ENCODE peak calls at places on chromosomes 2 and 18, in eight cellular contexts. One of them, this sample, is unnamed.

GRCh38 chr18:75422341-75422910 is 5.1 kb downstream of the SMIM21 start:
- DNase-seq in RWPE2: no peak
- DNase-seq in effector CD4-positive, alpha-beta T cell: no peak
- DNase-seq in HL-60: no peak
- DNase-seq in activated CD4-positive, CD25-positive, alpha-beta regulatory T cell treated with anti-CD3 and anti-CD28 coated beads, Interleukin-2, amount 50 U/mL, for 72 hours: no peak
- DNase-seq in GM12865: no peak
- DNase-seq in substantia nigra: no peak
- DNase-seq in DMS153: no peak
- DNase-seq in this sample: no peak

GRCh38 chr2:3023531-3023930 is 354.1 kb downstream of the EIPR1 start:
- DNase-seq in RWPE2: no peak
- DNase-seq in effector CD4-positive, alpha-beta T cell: no peak
- DNase-seq in HL-60: no peak
- DNase-seq in activated CD4-positive, CD25-positive, alpha-beta regulatory T cell treated with anti-CD3 and anti-CD28 coated beads, Interleukin-2, amount 50 U/mL, for 72 hours: no peak
- DNase-seq in GM12865: no peak
- DNase-seq in substantia nigra: no peak
- DNase-seq in DMS153: no peak
- DNase-seq in this sample: no peak

GRCh38 chr2:222054813-222055212 is 244.0 kb downstream of the PAX3 start:
- DNase-seq in RWPE2: no peak
- DNase-seq in effector CD4-positive, alpha-beta T cell: no peak
- DNase-seq in HL-60: no peak
- DNase-seq in activated CD4-positive, CD25-positive, alpha-beta regulatory T cell treated with anti-CD3 and anti-CD28 coated beads, Interleukin-2, amount 50 U/mL, for 72 hours: no peak
- DNase-seq in GM12865: no peak
- DNase-seq in substantia nigra: no peak
- DNase-seq in DMS153: no peak
- DNase-seq in this sample: no peak

GRCh38 chr2:241812730-241813079 is 3.7 kb downstream of the NEU4 start:
- DNase-seq in RWPE2: no peak
- DNase-seq in effector CD4-positive, alpha-beta T cell: no peak
- DNase-seq in HL-60: no peak
- DNase-seq in activated CD4-positive, CD25-positive, alpha-beta regulatory T cell treated with anti-CD3 and anti-CD28 coated beads, Interleukin-2, amount 50 U/mL, for 72 hours: peak; percentile 28
- DNase-seq in GM12865: no peak
- DNase-seq in substantia nigra: peak; percentile 75
- DNase-seq in DMS153: no peak
- DNase-seq in this sample: peak; percentile 52

GRCh38 chr2:188333751-188334524 is 42.3 kb downstream of the GULP1 start:
- DNase-seq in RWPE2: no peak
- DNase-seq in effector CD4-positive, alpha-beta T cell: no peak
- DNase-seq in HL-60: no peak
- DNase-seq in activated CD4-positive, CD25-positive, alpha-beta regulatory T cell treated with anti-CD3 and anti-CD28 coated beads, Interleukin-2, amount 50 U/mL, for 72 hours: no peak
- DNase-seq in GM12865: no peak
- DNase-seq in substantia nigra: peak; percentile 39
- DNase-seq in DMS153: no peak
- DNase-seq in this sample: no peak

GRCh38 chr2:95010126-95010525 is 15.4 kb upstream of the MAL start:
- DNase-seq in RWPE2: no peak
- DNase-seq in effector CD4-positive, alpha-beta T cell: no peak
- DNase-seq in HL-60: no peak
- DNase-seq in activated CD4-positive, CD25-positive, alpha-beta regulatory T cell treated with anti-CD3 and anti-CD28 coated beads, Interleukin-2, amount 50 U/mL, for 72 hours: no peak
- DNase-seq in GM12865: no peak
- DNase-seq in substantia nigra: no peak
- DNase-seq in DMS153: no peak
- DNase-seq in this sample: no peak

GRCh38 chr2:207763308-207763707 is 6.4 kb downstream of the FZD5 start:
- DNase-seq in RWPE2: no peak
- DNase-seq in effector CD4-positive, alpha-beta T cell: no peak
- DNase-seq in HL-60: no peak
- DNase-seq in activated CD4-positive, CD25-positive, alpha-beta regulatory T cell treated with anti-CD3 and anti-CD28 coated beads, Interleukin-2, amount 50 U/mL, for 72 hours: no peak
- DNase-seq in GM12865: no peak
- DNase-seq in substantia nigra: no peak
- DNase-seq in DMS153: no peak
- DNase-seq in this sample: no peak

GRCh38 chr2:223976635-223977226 is 19.5 kb downstream of the MRPL44 start:
- DNase-seq in RWPE2: no peak
- DNase-seq in effector CD4-positive, alpha-beta T cell: no peak
- DNase-seq in HL-60: no peak
- DNase-seq in activated CD4-positive, CD25-positive, alpha-beta regulatory T cell treated with anti-CD3 and anti-CD28 coated beads, Interleukin-2, amount 50 U/mL, for 72 hours: no peak
- DNase-seq in GM12865: no peak
- DNase-seq in substantia nigra: no peak
- DNase-seq in DMS153: no peak
- DNase-seq in this sample: no peak

GRCh38 chr2:230137902-230138539 is 69.3 kb upstream of the SLC16A14 start:
- DNase-seq in RWPE2: no peak
- DNase-seq in effector CD4-positive, alpha-beta T cell: no peak
- DNase-seq in HL-60: no peak
- DNase-seq in activated CD4-positive, CD25-positive, alpha-beta regulatory T cell treated with anti-CD3 and anti-CD28 coated beads, Interleukin-2, amount 50 U/mL, for 72 hours: no peak
- DNase-seq in GM12865: no peak
- DNase-seq in substantia nigra: no peak
- DNase-seq in DMS153: no peak
- DNase-seq in this sample: no peak

GRCh38 chr18:44805176-44805575 is 124.5 kb downstream of the SETBP1 start:
- DNase-seq in RWPE2: no peak
- DNase-seq in effector CD4-positive, alpha-beta T cell: no peak
- DNase-seq in HL-60: no peak
- DNase-seq in activated CD4-positive, CD25-positive, alpha-beta regulatory T cell treated with anti-CD3 and anti-CD28 coated beads, Interleukin-2, amount 50 U/mL, for 72 hours: no peak
- DNase-seq in GM12865: no peak
- DNase-seq in substantia nigra: no peak
- DNase-seq in DMS153: no peak
- DNase-seq in this sample: no peak

GRCh38 chr2:162197095-162197825 is 45.2 kb upstream of the GCG start:
- DNase-seq in RWPE2: no peak
- DNase-seq in effector CD4-positive, alpha-beta T cell: no peak
- DNase-seq in HL-60: no peak
- DNase-seq in activated CD4-positive, CD25-positive, alpha-beta regulatory T cell treated with anti-CD3 and anti-CD28 coated beads, Interleukin-2, amount 50 U/mL, for 72 hours: no peak
- DNase-seq in GM12865: no peak
- DNase-seq in substantia nigra: no peak
- DNase-seq in DMS153: no peak
- DNase-seq in this sample: no peak

GRCh38 chr2:207163053-207163814 is 2.5 kb downstream of the KLF7 start:
- DNase-seq in RWPE2: no peak
- DNase-seq in effector CD4-positive, alpha-beta T cell: no peak
- DNase-seq in HL-60: no peak
- DNase-seq in activated CD4-positive, CD25-positive, alpha-beta regulatory T cell treated with anti-CD3 and anti-CD28 coated beads, Interleukin-2, amount 50 U/mL, for 72 hours: no peak
- DNase-seq in GM12865: no peak
- DNase-seq in substantia nigra: peak; percentile 32
- DNase-seq in DMS153: no peak
- DNase-seq in this sample: no peak

GRCh38 chr2:200703132-200703925 is 108.4 kb upstream of the BZW1 start:
- DNase-seq in RWPE2: no peak
- DNase-seq in effector CD4-positive, alpha-beta T cell: no peak
- DNase-seq in HL-60: peak; percentile 69
- DNase-seq in activated CD4-positive, CD25-positive, alpha-beta regulatory T cell treated with anti-CD3 and anti-CD28 coated beads, Interleukin-2, amount 50 U/mL, for 72 hours: no peak
- DNase-seq in GM12865: peak; percentile 64
- DNase-seq in substantia nigra: peak; percentile 29
- DNase-seq in DMS153: peak; percentile 17
- DNase-seq in this sample: no peak

GRCh38 chr2:47083886-47084682 is 71.0 kb downstream of the STPG4 start:
- DNase-seq in RWPE2: no peak
- DNase-seq in effector CD4-positive, alpha-beta T cell: no peak
- DNase-seq in HL-60: peak; percentile 10
- DNase-seq in activated CD4-positive, CD25-positive, alpha-beta regulatory T cell treated with anti-CD3 and anti-CD28 coated beads, Interleukin-2, amount 50 U/mL, for 72 hours: no peak
- DNase-seq in GM12865: no peak
- DNase-seq in substantia nigra: no peak
- DNase-seq in DMS153: no peak
- DNase-seq in this sample: no peak

GRCh38 chr2:68448671-68449394 is 18.3 kb downstream of the FBXO48 start:
- DNase-seq in RWPE2: no peak
- DNase-seq in effector CD4-positive, alpha-beta T cell: no peak
- DNase-seq in HL-60: no peak
- DNase-seq in activated CD4-positive, CD25-positive, alpha-beta regulatory T cell treated with anti-CD3 and anti-CD28 coated beads, Interleukin-2, amount 50 U/mL, for 72 hours: no peak
- DNase-seq in GM12865: no peak
- DNase-seq in substantia nigra: no peak
- DNase-seq in DMS153: no peak
- DNase-seq in this sample: no peak

GRCh38 chr2:96828436-96828835 is 12.4 kb downstream of the CNNM3 start:
- DNase-seq in RWPE2: no peak
- DNase-seq in effector CD4-positive, alpha-beta T cell: no peak
- DNase-seq in HL-60: no peak
- DNase-seq in activated CD4-positive, CD25-positive, alpha-beta regulatory T cell treated with anti-CD3 and anti-CD28 coated beads, Interleukin-2, amount 50 U/mL, for 72 hours: no peak
- DNase-seq in GM12865: no peak
- DNase-seq in substantia nigra: no peak
- DNase-seq in DMS153: no peak
- DNase-seq in this sample: no peak

GRCh38 chr18:78986018-78986481 is 6.4 kb downstream of the SALL3 start:
- DNase-seq in RWPE2: no peak
- DNase-seq in effector CD4-positive, alpha-beta T cell: no peak
- DNase-seq in HL-60: peak; percentile 43
- DNase-seq in activated CD4-positive, CD25-positive, alpha-beta regulatory T cell treated with anti-CD3 and anti-CD28 coated beads, Interleukin-2, amount 50 U/mL, for 72 hours: no peak
- DNase-seq in GM12865: no peak
- DNase-seq in substantia nigra: peak; percentile 56
- DNase-seq in DMS153: peak; percentile 60
- DNase-seq in this sample: peak; percentile 27

This sample was measured in hypothalamus.